ENCODE peak calls at places on chromosomes 2 and 18, in four cellular contexts. M is posterior vena cava, S is coronary artery, F is anterior cingulate cortex. T is an unnamed sample.
A peak's percentile ranks its signal among the peaks of the same experiment; 100 is the strongest.

GRCh38 chr2:26292646-26293045 is 47.9 kb downstream of the HADHB start:
- DNase-seq in F (no peak), M (no peak), S (no peak), T (no peak)

GRCh38 chr2:85291425-85292023 is 36.3 kb downstream of the TGOLN2 start:
- DNase-seq in F (no peak), S (no peak), M (no peak), T (no peak)

GRCh38 chr2:43745457-43745856 is 28.4 kb upstream of the DYNC2LI1 start:
- DNase-seq in F (no peak), M (no peak), S (no peak), T (no peak)

GRCh38 chr2:192487636-192488035 is 292.9 kb upstream of the TMEFF2 start:
- DNase-seq in S (no peak), F (no peak), M (no peak), T (no peak)

GRCh38 chr18:3042337-3042736 is 29.4 kb upstream of the LPIN2 start:
- DNase-seq in S (no peak), F (no peak), M (no peak), T (peak; percentile 13)

GRCh38 chr2:216339456-216340279 is 32.6 kb downstream of the MARCHF4 start:
- DNase-seq in M (no peak), S (no peak), F (peak; percentile 67), T (no peak)

GRCh38 chr2:17756629-17757028 is 2.7 kb downstream of the GEN1 start:
- DNase-seq in F (no peak), M (no peak), S (no peak), T (no peak)

GRCh38 chr2:138071720-138072719 is 107.7 kb downstream of the HNMT start:
- DNase-seq in F (peak; percentile 24), M (no peak), S (no peak), T (no peak)

GRCh38 chr2:47339745-47340541 is 63.0 kb upstream of the MSH2 start:
- DNase-seq in M (no peak), F (no peak), S (no peak), T (no peak)

GRCh38 chr18:3008546-3008945 is 4.4 kb downstream of the LPIN2 start:
- DNase-seq in F (no peak), M (no peak), S (no peak), T (no peak)

T was measured in osteocyte.